ENCODE peak calls at places on chromosomes 16 and 17, in five cellular contexts. Q is progenitor cell of endocrine pancreas; N is foreskin fibroblast; H is activated CD8-positive, alpha-beta T cell treated with anti-CD3 and anti-CD28 coated beads for 36 hours; W is CD8-positive, alpha-beta T cell. J is an unnamed sample.

GRCh38 chr16:78210305-78210704 is 110.9 kb downstream of the WWOX start:
- DNase-seq in N (no peak), H (no peak), W (no peak), Q (no peak), J (no peak)

GRCh38 chr17:59829217-59830006 is 63.3 kb downstream of the TUBD1 start:
- DNase-seq in H (peak; percentile 72), Q (no peak), N (peak; percentile 89), W (no peak), J (peak; percentile 55)

GRCh38 chr16:64092284-64092683 is 1029.6 kb downstream of the CDH11 start:
- DNase-seq in Q (no peak), N (peak; percentile 31), W (no peak), H (no peak), J (no peak)

GRCh38 chr17:72030067-72030899 is 90.5 kb upstream of the SOX9 start:
- DNase-seq in W (no peak), H (peak; percentile 48), Q (peak; percentile 11), N (peak; percentile 40), J (peak; percentile 54)

GRCh38 chr17:7650509-7651096 is at the start of gene ATP1B2:
- DNase-seq in Q (peak; percentile 41), N (peak; percentile 18), H (peak; percentile 83), W (peak; percentile 56), J (peak; percentile 89)

GRCh38 chr16:87464691-87465300 is 28.0 kb downstream of the ZCCHC14 start:
- DNase-seq in N (peak; percentile 93), H (peak; percentile 67), Q (no peak), W (no peak), J (peak; percentile 49)

GRCh38 chr16:70747703-70748631 is 53.0 kb downstream of the VAC14 start:
- DNase-seq in W (no peak), N (no peak), Q (no peak), H (no peak), J (no peak)

GRCh38 chr16:81493755-81494433 is 49.3 kb downstream of the CMIP start:
- DNase-seq in W (peak; percentile 12), Q (no peak), H (peak; percentile 57), N (peak; percentile 95), J (no peak)

GRCh38 chr17:50355701-50356341 is 9.9 kb downstream of the XYLT2 start:
- DNase-seq in N (no peak), Q (no peak), W (no peak), H (no peak), J (no peak)

GRCh38 chr17:41492771-41493170 is 3.1 kb upstream of the KRT36 start:
- DNase-seq in W (no peak), H (no peak), Q (no peak), N (no peak), J (no peak)

GRCh38 chr17:78986048-78986648 is 6.4 kb upstream of the LGALS3BP start:
- DNase-seq in Q (no peak), H (peak; percentile 57), W (no peak), N (no peak), J (peak; percentile 70)

GRCh38 chr16:1950047-1950446 is 4.4 kb downstream of the RPL3L start:
- DNase-seq in N (no peak), H (no peak), Q (no peak), W (no peak), J (no peak)

GRCh38 chr17:44069974-44070454 is 521 bp upstream of the G6PC3 start:
- DNase-seq in W (no peak), Q (no peak), H (peak; percentile 16), N (no peak), J (no peak)

GRCh38 chr16:58970775-58971174 is 236.7 kb upstream of the GOT2 start:
- DNase-seq in H (no peak), N (peak; percentile 2), W (no peak), Q (no peak), J (peak; percentile 10)

GRCh38 chr16:84703671-84704070 is 3.9 kb downstream of the USP10 start:
- DNase-seq in Q (no peak), N (no peak), H (no peak), W (no peak), J (no peak)

GRCh38 chr16:2598133-2598641 is 60.4 kb downstream of the PDPK1 start:
- DNase-seq in Q (no peak), H (no peak), N (no peak), W (no peak), J (no peak)

GRCh38 chr16:84072014-84072413 is 29.4 kb upstream of the SLC38A8 start:
- DNase-seq in W (no peak), Q (no peak), H (no peak), N (peak; percentile 21), J (no peak)

GRCh38 chr16:24318670-24319069 is 62.5 kb downstream of the CACNG3 start:
- DNase-seq in N (no peak), H (no peak), Q (no peak), W (no peak), J (no peak)

GRCh38 chr16:85136213-85136704 is 24.0 kb upstream of the CIBAR2 start:
- DNase-seq in H (no peak), W (no peak), Q (no peak), N (no peak), J (peak; percentile 65)

GRCh38 chr16:89199241-89200123 is 855 bp downstream of the SLC22A31 start:
- DNase-seq in N (no peak), Q (no peak), W (no peak), H (no peak), J (no peak)

GRCh38 chr17:34519286-34519685 is 60.1 kb upstream of the TMEM132E start:
- DNase-seq in N (no peak), H (peak; percentile 52), W (no peak), Q (no peak), J (peak; percentile 28)

GRCh38 chr17:67212716-67213417 is 32.1 kb downstream of the HELZ start:
- DNase-seq in H (no peak), Q (no peak), W (no peak), N (peak; percentile 62), J (no peak)

GRCh38 chr16:57306676-57307341 is 22.3 kb upstream of the PLLP start:
- DNase-seq in W (no peak), H (no peak), N (no peak), Q (no peak), J (no peak)
- TF ChIP-seq CTCF in W (no peak), H (no peak), N (no peak), Q (no peak), J (no peak)

DNA sequence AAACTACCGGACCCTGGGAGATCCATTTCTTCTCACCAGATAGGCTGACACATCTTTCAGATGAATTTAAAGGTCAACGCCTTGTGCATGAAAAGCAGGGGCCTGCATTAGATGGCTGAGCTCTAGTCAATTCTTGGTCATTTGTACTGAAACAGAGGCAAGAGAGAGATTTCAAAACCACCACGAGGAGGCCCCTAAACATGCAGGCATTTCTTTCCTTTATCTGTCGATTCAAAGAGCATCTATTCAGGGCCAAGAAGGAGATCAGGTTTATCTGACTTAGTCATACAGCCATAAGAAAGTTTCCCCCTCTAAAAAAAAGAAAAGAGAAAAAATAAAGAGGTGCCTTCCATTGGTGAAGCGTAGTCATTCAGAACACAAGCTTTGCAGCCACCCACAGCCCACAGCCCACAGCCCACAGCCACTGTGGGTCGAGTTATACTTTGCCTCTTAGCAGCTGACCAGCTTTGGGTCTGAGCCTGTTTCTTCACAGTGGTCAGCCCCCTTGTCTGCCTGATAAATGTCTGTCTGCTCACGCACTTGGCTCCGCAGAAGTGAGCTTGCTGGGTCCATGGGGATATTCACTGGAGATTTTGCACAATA is 207.5 kb downstream of the CDH13 start:
- DNase-seq in Q (no peak), H (no peak), N (no peak), W (no peak), J (no peak)
- TF ChIP-seq CTCF in Q (no peak), H (no peak), N (no peak), W (no peak), J (no peak)

GRCh38 chr17:83005639-83006038 is 73.8 kb upstream of the METRNL start:
- DNase-seq in N (no peak), H (no peak), Q (no peak), W (no peak), J (no peak)

GRCh38 chr17:83000738-83001137 is 78.7 kb upstream of the METRNL start:
- DNase-seq in Q (no peak), W (no peak), H (no peak), N (no peak), J (no peak)

GRCh38 chr17:82998637-82999036 is 80.8 kb upstream of the METRNL start:
- DNase-seq in H (no peak), Q (no peak), W (no peak), N (no peak), J (no peak)

GRCh38 chr17:83004791-83005380 is 74.5 kb upstream of the METRNL start:
- DNase-seq in W (no peak), N (no peak), Q (no peak), H (no peak), J (peak; percentile 9)

DNA sequence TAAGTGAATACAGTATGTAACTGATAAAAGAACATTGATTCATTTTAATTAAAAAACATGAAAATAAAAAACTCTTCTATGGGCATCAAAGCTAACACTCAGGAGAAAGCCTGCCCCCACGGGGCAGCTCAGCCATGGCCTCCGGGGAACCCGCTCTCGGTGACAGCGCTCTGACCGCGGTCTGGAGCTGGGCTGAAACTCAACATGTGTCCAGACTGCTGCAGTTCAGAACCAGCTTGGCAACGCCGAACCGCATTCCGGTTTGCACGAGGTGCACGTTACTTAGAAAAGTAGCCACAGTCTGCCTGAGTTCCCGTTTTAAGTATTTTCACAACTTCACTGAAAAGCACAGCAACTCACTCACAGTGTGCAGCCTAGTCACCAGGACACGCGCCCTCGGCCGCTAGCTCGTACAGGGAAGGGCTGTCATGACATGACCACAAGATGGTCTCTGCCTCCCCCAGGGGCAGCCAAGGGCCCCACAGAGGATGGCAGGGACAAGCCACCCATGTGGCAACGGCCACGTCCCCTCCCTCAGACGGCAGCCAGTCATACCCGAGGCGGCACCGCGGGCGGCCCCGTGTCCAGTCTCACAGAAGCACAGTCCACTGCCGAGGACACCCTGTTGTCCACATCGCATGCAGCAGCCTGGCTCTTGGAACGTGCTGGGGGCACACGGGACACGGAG is 77.1 kb upstream of the METRNL start:
- DNase-seq in Q (no peak), H (no peak), W (no peak), N (no peak), J (no peak)
- TF ChIP-seq CTCF in Q (no peak), H (no peak), W (no peak), N (no peak), J (no peak)

DNA sequence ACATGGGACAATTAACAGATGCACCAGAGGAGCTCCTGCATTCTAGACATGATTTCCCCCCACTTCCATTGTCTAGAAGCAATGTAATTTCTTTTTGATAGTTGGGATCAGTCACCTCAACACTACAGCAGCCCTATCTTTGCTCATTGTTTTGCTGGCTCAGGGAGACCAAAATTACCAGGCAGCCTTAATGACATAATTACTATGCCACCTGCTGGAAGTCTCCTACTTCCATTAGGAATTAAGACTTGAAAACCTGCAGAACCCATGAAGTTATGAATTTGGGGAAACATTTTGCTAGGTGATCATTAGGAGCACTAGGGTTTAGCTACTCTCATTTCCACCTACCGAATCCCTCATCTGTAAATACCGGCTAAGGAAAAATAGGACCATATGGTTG is 312.0 kb upstream of the CA10 start:
- DNase-seq in W (no peak), Q (no peak), H (no peak), N (no peak), J (no peak)
- TF ChIP-seq CTCF in W (no peak), Q (no peak), H (no peak), N (no peak), J (no peak)